ENCODE peak calls at places on chromosomes 2 and 18, in seven cellular contexts. One of them, this sample, is unnamed.

GRCh38 chr18:46705521-46705920 is 48.5 kb upstream of the LOXHD1 start:
- DNase-seq in NCI-H1694: no peak
- DNase-seq in germinal center: no peak
- DNase-seq in AG09319: no peak
- DNase-seq in fibroblast of the conjunctiva: no peak
- DNase-seq in HS-5: no peak
- DNase-seq in activated CD4-positive, alpha-beta T cell treated with anti-CD3 and anti-CD28 coated beads for 36 hours: no peak
- DNase-seq in this sample: no peak

GRCh38 chr2:37637985-37638384 is 33.5 kb downstream of the CDC42EP3 start:
- DNase-seq in NCI-H1694: no peak
- DNase-seq in germinal center: no peak
- DNase-seq in AG09319: no peak
- DNase-seq in fibroblast of the conjunctiva: no peak
- DNase-seq in HS-5: no peak
- DNase-seq in activated CD4-positive, alpha-beta T cell treated with anti-CD3 and anti-CD28 coated beads for 36 hours: no peak
- DNase-seq in this sample: no peak

GRCh38 chr2:209619782-209620181 is 151.8 kb upstream of the UNC80 start:
- DNase-seq in NCI-H1694: no peak
- DNase-seq in germinal center: peak
- DNase-seq in AG09319: no peak
- DNase-seq in fibroblast of the conjunctiva: no peak
- DNase-seq in HS-5: no peak
- DNase-seq in activated CD4-positive, alpha-beta T cell treated with anti-CD3 and anti-CD28 coated beads for 36 hours: no peak
- DNase-seq in this sample: no peak

GRCh38 chr2:239329284-239329971 is 71.4 kb downstream of the HDAC4 start:
- DNase-seq in NCI-H1694: no peak
- DNase-seq in germinal center: no peak
- DNase-seq in AG09319: no peak
- DNase-seq in fibroblast of the conjunctiva: no peak
- DNase-seq in HS-5: no peak
- DNase-seq in activated CD4-positive, alpha-beta T cell treated with anti-CD3 and anti-CD28 coated beads for 36 hours: no peak
- DNase-seq in this sample: no peak

GRCh38 chr2:69701100-69701945 is 40.6 kb upstream of the ANXA4 start:
- DNase-seq in NCI-H1694: no peak
- DNase-seq in germinal center: no peak
- DNase-seq in AG09319: no peak
- DNase-seq in fibroblast of the conjunctiva: no peak
- DNase-seq in HS-5: no peak
- DNase-seq in activated CD4-positive, alpha-beta T cell treated with anti-CD3 and anti-CD28 coated beads for 36 hours: no peak
- DNase-seq in this sample: peak

GRCh38 chr2:130727286-130727924 is 1.5 kb upstream of the GPR148 start:
- DNase-seq in NCI-H1694: no peak
- DNase-seq in germinal center: peak
- DNase-seq in AG09319: peak
- DNase-seq in fibroblast of the conjunctiva: peak
- DNase-seq in HS-5: peak
- DNase-seq in activated CD4-positive, alpha-beta T cell treated with anti-CD3 and anti-CD28 coated beads for 36 hours: peak
- DNase-seq in this sample: peak

GRCh38 chr2:232328038-232328435 is 50.5 kb upstream of the ALPP start:
- DNase-seq in NCI-H1694: no peak
- DNase-seq in germinal center: peak
- DNase-seq in AG09319: no peak
- DNase-seq in fibroblast of the conjunctiva: no peak
- DNase-seq in HS-5: no peak
- DNase-seq in activated CD4-positive, alpha-beta T cell treated with anti-CD3 and anti-CD28 coated beads for 36 hours: peak
- DNase-seq in this sample: no peak

GRCh38 chr2:44560961-44561360 is 199.2 kb downstream of the CAMKMT start:
- DNase-seq in NCI-H1694: no peak
- DNase-seq in germinal center: no peak
- DNase-seq in AG09319: no peak
- DNase-seq in fibroblast of the conjunctiva: no peak
- DNase-seq in HS-5: no peak
- DNase-seq in activated CD4-positive, alpha-beta T cell treated with anti-CD3 and anti-CD28 coated beads for 36 hours: no peak
- DNase-seq in this sample: peak

GRCh38 chr2:204695506-204695905 is 150.2 kb downstream of the PARD3B start:
- DNase-seq in NCI-H1694: no peak
- DNase-seq in germinal center: no peak
- DNase-seq in AG09319: no peak
- DNase-seq in fibroblast of the conjunctiva: no peak
- DNase-seq in HS-5: no peak
- DNase-seq in activated CD4-positive, alpha-beta T cell treated with anti-CD3 and anti-CD28 coated beads for 36 hours: no peak
- DNase-seq in this sample: no peak

GRCh38 chr2:234483568-234484251 is 13.2 kb downstream of the ARL4C start:
- DNase-seq in NCI-H1694: no peak
- DNase-seq in germinal center: peak
- DNase-seq in AG09319: no peak
- DNase-seq in fibroblast of the conjunctiva: no peak
- DNase-seq in HS-5: no peak
- DNase-seq in activated CD4-positive, alpha-beta T cell treated with anti-CD3 and anti-CD28 coated beads for 36 hours: peak
- DNase-seq in this sample: no peak

GRCh38 chr2:19746611-19747309 is 155.0 kb downstream of the TTC32 start:
- DNase-seq in NCI-H1694: peak
- DNase-seq in germinal center: no peak
- DNase-seq in AG09319: no peak
- DNase-seq in fibroblast of the conjunctiva: no peak
- DNase-seq in HS-5: no peak
- DNase-seq in activated CD4-positive, alpha-beta T cell treated with anti-CD3 and anti-CD28 coated beads for 36 hours: peak
- DNase-seq in this sample: no peak

GRCh38 chr2:237262838-237263771 is 150.9 kb downstream of the COL6A3 start:
- DNase-seq in NCI-H1694: no peak
- DNase-seq in germinal center: no peak
- DNase-seq in AG09319: no peak
- DNase-seq in fibroblast of the conjunctiva: no peak
- DNase-seq in HS-5: peak
- DNase-seq in activated CD4-positive, alpha-beta T cell treated with anti-CD3 and anti-CD28 coated beads for 36 hours: no peak
- DNase-seq in this sample: peak

GRCh38 chr2:169049142-169049541 is 18.0 kb upstream of the ABCB11 start:
- DNase-seq in NCI-H1694: no peak
- DNase-seq in germinal center: no peak
- DNase-seq in AG09319: no peak
- DNase-seq in fibroblast of the conjunctiva: no peak
- DNase-seq in HS-5: no peak
- DNase-seq in activated CD4-positive, alpha-beta T cell treated with anti-CD3 and anti-CD28 coated beads for 36 hours: no peak
- DNase-seq in this sample: no peak

GRCh38 chr2:144432921-144433320 is 87.0 kb downstream of the ZEB2 start:
- DNase-seq in NCI-H1694: no peak
- DNase-seq in germinal center: no peak
- DNase-seq in AG09319: no peak
- DNase-seq in fibroblast of the conjunctiva: no peak
- DNase-seq in HS-5: no peak
- DNase-seq in activated CD4-positive, alpha-beta T cell treated with anti-CD3 and anti-CD28 coated beads for 36 hours: no peak
- DNase-seq in this sample: no peak